ENCODE peak calls at places on chromosomes 16 and 17, in nine cellular contexts. K is cardiac muscle cell; A is cardiac fibroblast; I is A549; U is CD4-positive, CD25-positive, alpha-beta regulatory T cell; S is heart right ventricle; E is Peyer's patch; H is lower leg skin; N is fibroblast of the aortic adventitia. Y is an unnamed sample.

GRCh38 chr17:77408284-77408683 is 267.5 kb downstream of the SEC14L1 start:
- DNase-seq in K (no peak), A (no peak), I (no peak), U (no peak), S (no peak), E (no peak), H (no peak), N (no peak), Y (no peak)

GRCh38 chr16:77584205-77584859 is 138.0 kb upstream of the NUDT7 start:
- DNase-seq in K (peak), A (peak), I (peak), U (peak), S (no peak), E (peak), H (peak), N (peak), Y (peak)

GRCh38 chr17:35170968-35171771 is 23.0 kb downstream of the SLC35G3 start:
- DNase-seq in K (no peak), A (peak), I (peak), U (peak), S (no peak), E (no peak), H (no peak), N (peak), Y (no peak)

GRCh38 chr16:84730406-84731106 is 30.8 kb downstream of the USP10 start:
- DNase-seq in K (peak), A (peak), I (peak), U (no peak), S (no peak), E (peak), H (peak), N (peak), Y (peak)

GRCh38 chr17:30922235-30922993 is 669 bp downstream of the ADAP2 start:
- DNase-seq in K (peak), A (peak), I (no peak), U (no peak), S (peak), E (peak), H (no peak), N (no peak), Y (no peak)

GRCh38 chr16:77711775-77712174 is 10.5 kb upstream of the NUDT7 start:
- DNase-seq in K (no peak), A (no peak), I (no peak), U (no peak), S (no peak), E (peak), H (no peak), N (peak), Y (peak)

GRCh38 chr17:45782889-45783592 is 1.1 kb upstream of the CRHR1 start:
- DNase-seq in K (peak), A (no peak), I (peak), U (no peak), S (no peak), E (no peak), H (no peak), N (no peak), Y (no peak)

GRCh38 chr16:24815052-24815451 is 30.7 kb upstream of the SLC5A11 start:
- DNase-seq in K (no peak), A (no peak), I (no peak), U (no peak), S (no peak), E (no peak), H (no peak), N (no peak), Y (no peak)

GRCh38 chr17:10156082-10156445 is 42.3 kb downstream of the GAS7 start:
- DNase-seq in K (no peak), A (no peak), I (no peak), U (no peak), S (no peak), E (no peak), H (no peak), N (no peak), Y (no peak)

GRCh38 chr16:67393111-67393789 is at the start of gene TPPP3:
- DNase-seq in K (peak), A (peak), I (peak), U (peak), S (peak), E (peak), H (peak), N (peak), Y (no peak)

GRCh38 chr17:33200587-33200986 is 92.5 kb downstream of the ASIC2 start:
- DNase-seq in K (no peak), A (no peak), I (peak), U (no peak), S (no peak), E (no peak), H (no peak), N (no peak), Y (no peak)

GRCh38 chr17:49515196-49515770 is 20.2 kb downstream of the NGFR start:
- DNase-seq in K (peak), A (peak), I (peak), U (no peak), S (peak), E (peak), H (peak), N (peak), Y (peak)

GRCh38 chr17:21243516-21244303 is 9.5 kb downstream of the NATD1 start:
- DNase-seq in K (no peak), A (no peak), I (no peak), U (no peak), S (no peak), E (no peak), H (no peak), N (no peak), Y (no peak)

GRCh38 chr17:50372708-50373556 is at the start of the genes EME1 and MRPL27:
- DNase-seq in K (peak), A (peak), I (peak), U (peak), S (peak), E (peak), H (peak), N (peak), Y (peak)

GRCh38 chr17:46141645-46142044 is 51.6 kb downstream of the KANSL1 start:
- DNase-seq in K (no peak), A (no peak), I (no peak), U (no peak), S (no peak), E (no peak), H (no peak), N (no peak), Y (no peak)

GRCh38 chr16:2365895-2366294 is 25.4 kb upstream of the ABCA3 start:
- DNase-seq in K (no peak), A (peak), I (no peak), U (no peak), S (no peak), E (no peak), H (no peak), N (peak), Y (peak)

GRCh38 chr16:15770512-15770911 is 86.3 kb downstream of the MYH11 start:
- DNase-seq in K (no peak), A (peak), I (no peak), U (no peak), S (no peak), E (no peak), H (no peak), N (peak), Y (no peak)

GRCh38 chr17:76633628-76634328 is 9.8 kb downstream of the ST6GALNAC1 start:
- DNase-seq in K (no peak), A (no peak), I (no peak), U (no peak), S (no peak), E (peak), H (no peak), N (no peak), Y (no peak)

GRCh38 chr16:57807968-57808528 is 5.8 kb upstream of the KIFC3 start:
- DNase-seq in K (peak), A (peak), I (peak), U (peak), S (peak), E (peak), H (peak), N (peak), Y (peak)

GRCh38 chr17:61405686-61406542 is 6.3 kb downstream of the TBX2 start:
- DNase-seq in K (peak), A (no peak), I (no peak), U (no peak), S (no peak), E (no peak), H (no peak), N (no peak), Y (no peak)

GRCh38 chr17:72634621-72635020 is 457.9 kb downstream of the SLC39A11 start:
- DNase-seq in K (no peak), A (no peak), I (no peak), U (no peak), S (no peak), E (peak), H (no peak), N (no peak), Y (no peak)

GRCh38 chr17:40526668-40527067 is 25.2 kb upstream of the TNS4 start:
- DNase-seq in K (no peak), A (peak), I (no peak), U (no peak), S (no peak), E (peak), H (no peak), N (no peak), Y (no peak)

GRCh38 chr17:19306160-19307111 is 56.1 kb downstream of the B9D1 start:
- DNase-seq in K (no peak), A (no peak), I (no peak), U (peak), S (no peak), E (peak), H (no peak), N (no peak), Y (no peak)

GRCh38 chr17:47847341-47848197 is 3.4 kb downstream of the SP6 start:
- DNase-seq in K (peak), A (no peak), I (no peak), U (no peak), S (no peak), E (no peak), H (no peak), N (no peak), Y (no peak)

GRCh38 chr17:17818088-17818526 is 18.7 kb downstream of the SREBF1 start:
- DNase-seq in K (peak), A (no peak), I (peak), U (no peak), S (no peak), E (no peak), H (no peak), N (peak), Y (no peak)

GRCh38 chr16:66516808-66517585 is 32.9 kb downstream of the TK2 start:
- DNase-seq in K (no peak), A (peak), I (peak), U (peak), S (peak), E (peak), H (peak), N (peak), Y (peak)

GRCh38 chr16:48081656-48082055 is 74.1 kb downstream of the ABCC12 start:
- DNase-seq in K (no peak), A (peak), I (peak), U (no peak), S (no peak), E (no peak), H (no peak), N (peak), Y (peak)

GRCh38 chr16:17362191-17362590 is 108.6 kb downstream of the XYLT1 start:
- DNase-seq in K (no peak), A (no peak), I (no peak), U (no peak), S (no peak), E (peak), H (no peak), N (no peak), Y (no peak)

GRCh38 chr16:552171-552570 is 8.0 kb upstream of the PRR35 start:
- DNase-seq in K (no peak), A (no peak), I (no peak), U (no peak), S (no peak), E (no peak), H (no peak), N (no peak), Y (no peak)

GRCh38 chr17:7587420-7587786 is 2.5 kb downstream of the SOX15 start:
- DNase-seq in K (no peak), A (peak), I (no peak), U (no peak), S (no peak), E (no peak), H (no peak), N (peak), Y (peak)

GRCh38 chr16:2092866-2093265 is 42.8 kb downstream of the PKD1 start:
- DNase-seq in K (no peak), A (no peak), I (no peak), U (no peak), S (no peak), E (no peak), H (no peak), N (no peak), Y (no peak)

GRCh38 chr17:17774009-17774881 is 62.5 kb downstream of the SREBF1 start:
- DNase-seq in K (no peak), A (peak), I (peak), U (no peak), S (no peak), E (peak), H (no peak), N (peak), Y (no peak)

GRCh38 chr17:82892869-82893565 is 53.2 kb upstream of the ZNF750 start:
- DNase-seq in K (peak), A (no peak), I (no peak), U (peak), S (peak), E (peak), H (no peak), N (no peak), Y (no peak)

GRCh38 chr17:44024853-44025252 is 10.1 kb upstream of the TMEM101 start:
- DNase-seq in K (no peak), A (no peak), I (no peak), U (no peak), S (no peak), E (no peak), H (no peak), N (no peak), Y (no peak)

GRCh38 chr16:85555549-85556455 is 57.3 kb upstream of the GSE1 start:
- DNase-seq in K (peak), A (peak), I (peak), U (no peak), S (peak), E (peak), H (no peak), N (peak), Y (no peak)

GRCh38 chr16:9159839-9160550 is 68.6 kb downstream of the HAPSTR1 start:
- DNase-seq in K (peak), A (peak), I (peak), U (peak), S (no peak), E (peak), H (peak), N (peak), Y (peak)

GRCh38 chr16:52976539-52977167 is 76.0 kb downstream of the CHD9NB start:
- DNase-seq in K (peak), A (peak), I (peak), U (no peak), S (no peak), E (no peak), H (no peak), N (peak), Y (no peak)

GRCh38 chr17:28738680-28739384 is 5.0 kb upstream of the TRAF4 start:
- DNase-seq in K (no peak), A (no peak), I (no peak), U (no peak), S (no peak), E (peak), H (no peak), N (no peak), Y (no peak)

DNA sequence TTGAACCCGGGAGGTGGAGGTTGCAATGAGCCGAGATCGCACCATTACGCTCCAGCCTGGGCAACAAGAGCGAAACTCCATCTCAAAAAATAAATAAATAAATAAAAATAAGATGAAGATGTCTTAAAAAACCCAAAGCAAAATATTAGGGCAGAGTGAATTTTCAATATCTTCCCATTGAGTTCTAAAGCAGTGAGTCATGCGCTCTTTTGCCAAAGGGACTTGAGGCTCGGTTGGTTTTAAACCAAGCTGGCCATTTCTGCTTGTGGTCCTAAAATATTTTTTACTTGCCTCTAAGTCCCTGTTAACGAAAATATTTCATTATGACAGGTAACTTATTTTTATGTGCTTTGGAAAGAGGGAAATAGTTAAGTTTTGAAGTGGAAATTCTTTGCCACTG is 4.7 kb downstream of the PAFAH1B1 start:
- DNase-seq in K (no peak), A (peak), I (no peak), U (no peak), S (no peak), E (no peak), H (no peak), N (peak), Y (peak)
- H3K4me3 ChIP-seq in K (no peak), A (no peak), I (no peak), U (peak), S (no peak), E (no peak), H (no peak), N (no peak), Y (no peak)

GRCh38 chr17:42989146-42989545 is 8.8 kb downstream of the RUNDC1 start:
- DNase-seq in K (no peak), A (no peak), I (no peak), U (no peak), S (no peak), E (no peak), H (no peak), N (no peak), Y (no peak)
- H3K4me3 ChIP-seq in K (no peak), A (no peak), I (peak), U (no peak), S (no peak), E (no peak), H (no peak), N (no peak), Y (no peak)

GRCh38 chr17:75078097-75079022 is 9.4 kb upstream of the SLC16A5 start:
- DNase-seq in K (no peak), A (peak), I (peak), U (no peak), S (no peak), E (no peak), H (no peak), N (peak), Y (no peak)
- H3K4me3 ChIP-seq in K (no peak), A (no peak), I (no peak), U (no peak), S (peak), E (peak), H (no peak), N (no peak), Y (no peak)

DNA sequence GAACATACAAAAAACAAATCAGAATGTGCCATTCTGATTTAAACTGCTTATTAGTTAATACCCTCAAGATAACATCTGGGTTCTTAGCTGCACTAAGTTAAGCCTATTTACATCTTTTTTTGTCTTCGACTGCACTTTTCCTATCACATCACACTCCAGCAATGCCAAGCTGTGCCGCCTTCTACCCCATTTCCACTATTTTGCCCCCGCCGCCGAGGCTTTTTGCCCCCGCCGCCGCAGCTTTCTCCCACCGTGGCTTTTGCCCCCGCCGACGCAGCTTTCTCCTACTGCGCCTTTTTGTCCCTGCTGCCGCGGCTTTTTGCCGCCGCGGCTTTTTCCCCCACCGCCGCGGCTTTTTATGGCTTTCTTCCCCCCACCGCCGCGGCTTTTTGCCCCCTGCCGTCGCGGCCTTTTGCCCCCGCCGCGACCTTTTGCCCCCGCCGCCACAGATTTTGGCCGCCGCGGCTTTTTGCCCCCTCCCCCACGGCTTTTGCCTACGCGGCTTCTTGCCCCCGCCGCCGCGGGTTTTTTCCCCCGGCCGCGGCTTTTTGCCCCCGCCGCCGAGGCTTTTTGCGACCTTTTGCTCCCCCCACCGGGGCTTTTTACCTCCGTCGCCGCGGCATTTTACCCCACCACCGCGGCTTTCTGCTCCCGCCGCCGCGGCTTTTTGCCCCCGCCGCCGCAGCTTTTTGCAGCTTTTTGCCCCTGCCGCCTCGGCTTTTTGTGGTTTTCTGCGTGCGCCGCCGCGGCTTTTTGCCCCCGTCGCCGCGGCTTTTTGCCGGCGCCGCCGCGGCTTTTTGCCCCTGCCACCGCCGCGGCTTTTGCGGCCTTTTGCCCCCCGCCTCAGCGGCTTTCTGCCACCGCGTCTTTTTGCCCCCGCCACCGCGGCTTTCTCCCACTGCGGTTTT is 331.4 kb upstream of the WSB1 start:
- DNase-seq in K (no peak), A (no peak), I (no peak), U (no peak), S (no peak), E (no peak), H (no peak), N (no peak), Y (no peak)
- H3K4me3 ChIP-seq in K (no peak), A (no peak), I (no peak), U (no peak), S (no peak), E (no peak), H (no peak), N (no peak), Y (peak)

DNA sequence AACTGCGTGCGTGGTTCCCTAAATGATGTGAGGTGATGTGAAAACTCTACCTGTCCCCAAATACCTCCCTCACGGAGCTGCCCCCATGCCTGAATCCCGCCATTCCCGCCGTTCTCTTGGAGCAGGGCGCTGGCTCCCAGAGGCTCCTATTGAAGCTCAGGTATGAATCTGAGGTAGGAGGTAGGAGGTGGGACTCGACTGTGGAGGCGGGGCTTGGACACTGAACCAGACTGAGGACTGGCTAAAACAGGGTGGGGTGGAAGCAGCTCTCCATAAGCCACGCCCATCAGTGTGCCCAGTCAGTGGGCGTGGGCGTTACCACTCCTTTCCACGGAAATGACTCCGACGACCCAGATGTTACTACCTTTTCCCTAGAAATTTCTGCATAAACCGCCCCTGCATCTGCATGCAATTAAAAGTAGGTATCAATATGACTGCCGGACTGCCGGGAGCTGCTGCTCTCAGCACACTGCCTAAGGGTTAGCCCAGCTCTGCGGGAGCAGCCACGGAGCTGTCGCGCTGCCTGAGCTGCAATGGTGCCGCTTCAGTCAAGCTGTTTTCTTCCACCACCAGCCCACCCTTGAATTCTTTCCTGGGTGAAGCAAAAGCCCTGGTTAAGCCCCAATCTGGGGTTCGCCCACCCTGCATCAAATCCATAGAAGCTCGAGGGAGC is 41.0 kb downstream of the FOXL1 start:
- DNase-seq in K (no peak), A (no peak), I (peak), U (no peak), S (no peak), E (no peak), H (no peak), N (no peak), Y (no peak)
- H3K4me3 ChIP-seq in K (no peak), A (peak), I (peak), U (no peak), S (no peak), E (no peak), H (no peak), N (peak), Y (no peak)

GRCh38 chr17:78974635-78975591 is 4.8 kb downstream of the LGALS3BP start:
- DNase-seq in K (peak), A (peak), I (peak), U (no peak), S (peak), E (peak), H (peak), N (peak), Y (peak)
- H3K4me3 ChIP-seq in K (no peak), A (no peak), I (no peak), U (no peak), S (no peak), E (no peak), H (no peak), N (peak), Y (peak)

DNA sequence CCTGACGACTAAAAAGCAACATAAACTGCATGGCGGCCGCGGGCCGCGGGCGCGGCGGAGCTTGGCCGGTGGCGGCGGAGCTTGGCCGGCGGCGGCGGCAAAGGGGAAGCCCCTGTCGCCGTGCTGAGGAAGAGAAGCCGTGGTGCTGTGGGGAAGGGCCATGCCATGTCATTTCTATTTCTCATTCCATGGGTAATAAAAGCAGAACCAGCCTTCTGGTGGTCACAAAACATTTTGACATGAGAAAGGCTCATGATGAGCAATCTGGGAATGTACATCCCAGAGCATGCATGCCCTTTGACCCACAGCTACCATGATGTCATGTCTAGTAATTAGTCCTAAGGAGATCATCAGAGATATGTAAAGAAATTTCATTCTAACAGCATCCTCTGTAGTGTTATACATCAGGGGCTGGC is 23.9 kb upstream of the HEATR6 start:
- DNase-seq in K (no peak), A (peak), I (peak), U (no peak), S (peak), E (peak), H (peak), N (peak), Y (peak)
- H3K4me3 ChIP-seq in K (no peak), A (no peak), I (peak), U (peak), S (peak), E (no peak), H (no peak), N (peak), Y (no peak)

Y was measured in skeletal muscle cell.